ENCODE peak calls at places on chromosomes 4 and X, in seven cellular contexts. One of them, this sample, is unnamed.

GRCh38 chr4:118282692-118283091 is 70.1 kb downstream of the PRSS12 start:
- DNase-seq in testis: no peak
- DNase-seq in stomach: no peak
- DNase-seq in body of pancreas: peak
- DNase-seq in H54: no peak
- DNase-seq in thyroid gland: no peak
- DNase-seq in heart left ventricle: no peak
- DNase-seq in this sample: no peak

GRCh38 chrX:150856101-150856500 is 42.4 kb downstream of the CD99L2 start:
- DNase-seq in heart left ventricle: no peak
- DNase-seq in testis: no peak
- DNase-seq in body of pancreas: no peak
- DNase-seq in H54: no peak
- DNase-seq in stomach: no peak
- DNase-seq in thyroid gland: no peak
- DNase-seq in this sample: no peak

GRCh38 chrX:144219035-144219434 is 335.2 kb downstream of the UBE2NL start:
- DNase-seq in body of pancreas: peak
- DNase-seq in thyroid gland: peak
- DNase-seq in H54: peak
- DNase-seq in stomach: peak
- DNase-seq in heart left ventricle: no peak
- DNase-seq in testis: no peak
- DNase-seq in this sample: no peak

GRCh38 chrX:130840345-130840744 is 62.7 kb downstream of the ENOX2 start:
- DNase-seq in testis: no peak
- DNase-seq in H54: no peak
- DNase-seq in body of pancreas: no peak
- DNase-seq in stomach: no peak
- DNase-seq in heart left ventricle: no peak
- DNase-seq in thyroid gland: no peak
- DNase-seq in this sample: no peak

GRCh38 chrX:72634321-72634720 is 61.7 kb upstream of the HDAC8 start:
- DNase-seq in testis: no peak
- DNase-seq in H54: no peak
- DNase-seq in thyroid gland: no peak
- DNase-seq in heart left ventricle: no peak
- DNase-seq in stomach: no peak
- DNase-seq in body of pancreas: no peak
- DNase-seq in this sample: no peak

GRCh38 chr4:29390921-29391320 is 1329.2 kb upstream of the PCDH7 start:
- DNase-seq in testis: no peak
- DNase-seq in H54: no peak
- DNase-seq in thyroid gland: no peak
- DNase-seq in heart left ventricle: no peak
- DNase-seq in stomach: no peak
- DNase-seq in body of pancreas: no peak
- DNase-seq in this sample: no peak

GRCh38 chr4:140094701-140095420 is 59.1 kb downstream of the MAML3 start:
- DNase-seq in thyroid gland: peak
- DNase-seq in body of pancreas: peak
- DNase-seq in heart left ventricle: peak
- DNase-seq in H54: no peak
- DNase-seq in stomach: peak
- DNase-seq in testis: peak
- DNase-seq in this sample: peak

GRCh38 chrX:46298821-46299220 is 246.4 kb downstream of the ZNF674 start:
- DNase-seq in testis: no peak
- DNase-seq in heart left ventricle: no peak
- DNase-seq in body of pancreas: no peak
- DNase-seq in H54: no peak
- DNase-seq in thyroid gland: no peak
- DNase-seq in stomach: no peak
- DNase-seq in this sample: no peak

GRCh38 chrX:57905141-57905540 is 5.1 kb downstream of the ZXDA start:
- DNase-seq in testis: no peak
- DNase-seq in stomach: no peak
- DNase-seq in body of pancreas: no peak
- DNase-seq in thyroid gland: no peak
- DNase-seq in H54: no peak
- DNase-seq in heart left ventricle: no peak
- DNase-seq in this sample: no peak

GRCh38 chr4:56907489-56908205 is at the start of gene REST:
- DNase-seq in heart left ventricle: peak
- DNase-seq in thyroid gland: peak
- DNase-seq in body of pancreas: peak
- DNase-seq in stomach: peak
- DNase-seq in H54: peak
- DNase-seq in testis: peak
- DNase-seq in this sample: peak

GRCh38 chr4:124135409-124135813 is 577.1 kb downstream of the ANKRD50 start:
- DNase-seq in thyroid gland: no peak
- DNase-seq in body of pancreas: no peak
- DNase-seq in H54: no peak
- DNase-seq in testis: no peak
- DNase-seq in heart left ventricle: no peak
- DNase-seq in stomach: no peak
- DNase-seq in this sample: no peak

GRCh38 chr4:2083826-2084160 is 24.7 kb downstream of the NAT8L start:
- DNase-seq in H54: no peak
- DNase-seq in thyroid gland: no peak
- DNase-seq in heart left ventricle: no peak
- DNase-seq in testis: peak
- DNase-seq in stomach: peak
- DNase-seq in body of pancreas: no peak
- DNase-seq in this sample: no peak

GRCh38 chr4:1192091-1192492 is 19.7 kb upstream of the SPON2 start:
- DNase-seq in heart left ventricle: peak
- DNase-seq in body of pancreas: peak
- DNase-seq in thyroid gland: peak
- DNase-seq in stomach: peak
- DNase-seq in H54: peak
- DNase-seq in testis: peak
- DNase-seq in this sample: peak

GRCh38 chr4:7429069-7429416 is 5.7 kb downstream of the PSAPL1 start:
- DNase-seq in thyroid gland: no peak
- DNase-seq in heart left ventricle: peak
- DNase-seq in stomach: peak
- DNase-seq in H54: no peak
- DNase-seq in testis: no peak
- DNase-seq in body of pancreas: no peak
- DNase-seq in this sample: no peak

GRCh38 chr4:175651701-175652100 is 160.4 kb downstream of the GPM6A start:
- DNase-seq in testis: no peak
- DNase-seq in H54: no peak
- DNase-seq in body of pancreas: no peak
- DNase-seq in thyroid gland: no peak
- DNase-seq in heart left ventricle: no peak
- DNase-seq in stomach: no peak
- DNase-seq in this sample: no peak

GRCh38 chr4:153207561-153207960 is 3.3 kb downstream of the TRIM2 start:
- DNase-seq in body of pancreas: peak
- DNase-seq in H54: no peak
- DNase-seq in testis: peak
- DNase-seq in stomach: peak
- DNase-seq in thyroid gland: peak
- DNase-seq in heart left ventricle: peak
- DNase-seq in this sample: peak

GRCh38 chr4:150960818-150961217 is 54.3 kb downstream of the LRBA start:
- DNase-seq in heart left ventricle: no peak
- DNase-seq in H54: no peak
- DNase-seq in testis: peak
- DNase-seq in thyroid gland: no peak
- DNase-seq in body of pancreas: no peak
- DNase-seq in stomach: peak
- DNase-seq in this sample: no peak

GRCh38 chr4:83629945-83630684 is 94.2 kb downstream of the GPAT3 start:
- DNase-seq in heart left ventricle: peak
- DNase-seq in testis: no peak
- DNase-seq in thyroid gland: peak
- DNase-seq in H54: no peak
- DNase-seq in body of pancreas: peak
- DNase-seq in stomach: peak
- DNase-seq in this sample: peak

GRCh38 chr4:184937030-184937710 is 81.1 kb upstream of the HELT start:
- DNase-seq in heart left ventricle: no peak
- DNase-seq in H54: no peak
- DNase-seq in thyroid gland: no peak
- DNase-seq in body of pancreas: peak
- DNase-seq in stomach: no peak
- DNase-seq in testis: no peak
- DNase-seq in this sample: no peak

GRCh38 chr4:93199492-93199891 is 629.1 kb upstream of the ATOH1 start:
- DNase-seq in H54: peak
- DNase-seq in body of pancreas: peak
- DNase-seq in stomach: no peak
- DNase-seq in testis: no peak
- DNase-seq in heart left ventricle: no peak
- DNase-seq in thyroid gland: peak
- DNase-seq in this sample: no peak

GRCh38 chrX:72105436-72105835 is 26.3 kb downstream of the RTL5 start:
- DNase-seq in stomach: no peak
- DNase-seq in heart left ventricle: no peak
- DNase-seq in body of pancreas: no peak
- DNase-seq in testis: no peak
- DNase-seq in H54: no peak
- DNase-seq in thyroid gland: no peak
- DNase-seq in this sample: no peak

GRCh38 chr4:1978226-1978625 is 30.5 kb downstream of the NELFA start:
- DNase-seq in thyroid gland: no peak
- DNase-seq in H54: no peak
- DNase-seq in testis: no peak
- DNase-seq in heart left ventricle: no peak
- DNase-seq in stomach: no peak
- DNase-seq in body of pancreas: no peak
- DNase-seq in this sample: no peak

DNA sequence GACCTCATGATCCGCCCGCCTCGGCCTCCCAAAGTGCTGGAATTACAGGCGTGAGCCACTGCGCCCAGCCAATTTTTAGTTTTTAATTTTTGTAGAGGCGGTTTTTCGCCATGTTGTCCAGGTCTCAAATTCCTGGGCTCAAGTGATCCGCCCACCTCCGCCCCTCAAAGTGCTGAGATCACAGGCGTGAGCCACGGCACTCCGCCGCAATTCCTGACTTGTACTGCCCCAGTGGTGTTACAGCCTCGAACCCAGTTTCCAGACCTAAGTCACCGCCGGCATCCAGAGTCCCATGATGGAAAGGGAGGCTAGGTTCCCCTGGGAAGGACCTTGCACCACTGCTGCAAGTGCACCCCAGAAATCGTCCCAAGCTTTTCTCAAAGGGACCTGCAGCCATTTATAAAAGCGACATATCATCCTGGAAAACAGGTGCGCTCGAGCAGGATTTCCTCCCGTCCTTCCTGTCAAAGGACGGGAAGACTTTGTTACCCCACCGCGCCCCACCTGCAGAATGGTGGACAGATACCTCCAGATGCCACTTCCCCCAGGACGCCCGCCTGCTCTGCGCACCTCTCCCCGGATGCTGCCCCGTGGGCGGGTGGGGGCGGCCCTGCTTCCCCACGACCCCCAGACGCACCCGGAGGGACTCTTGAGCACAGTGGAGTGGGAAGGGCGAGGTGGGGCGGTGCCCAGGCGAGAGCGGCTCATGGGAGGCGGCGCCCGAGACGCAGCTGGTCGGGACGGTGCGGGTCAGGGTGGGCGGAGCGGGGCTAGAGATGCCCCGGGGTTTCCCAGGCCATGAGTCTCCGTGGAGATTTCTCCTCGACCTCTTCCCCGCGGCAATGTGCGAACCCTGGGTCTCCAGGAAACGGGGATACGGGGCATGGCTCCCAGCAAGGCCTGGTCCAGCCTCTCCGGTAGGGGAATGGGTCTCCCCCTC is 959 bp upstream of the RPL10 start:
- DNase-seq in heart left ventricle: peak
- DNase-seq in H54: no peak
- DNase-seq in thyroid gland: peak
- DNase-seq in testis: peak
- DNase-seq in stomach: peak
- DNase-seq in body of pancreas: peak
- DNase-seq in this sample: peak
- TF ChIP-seq POLR2A in heart left ventricle: no peak
- TF ChIP-seq POLR2A in H54: no peak
- TF ChIP-seq POLR2A in thyroid gland: peak
- TF ChIP-seq POLR2A in testis: no peak
- TF ChIP-seq POLR2A in stomach: no peak
- TF ChIP-seq POLR2A in body of pancreas: peak
- TF ChIP-seq POLR2A in this sample: no peak

DNA sequence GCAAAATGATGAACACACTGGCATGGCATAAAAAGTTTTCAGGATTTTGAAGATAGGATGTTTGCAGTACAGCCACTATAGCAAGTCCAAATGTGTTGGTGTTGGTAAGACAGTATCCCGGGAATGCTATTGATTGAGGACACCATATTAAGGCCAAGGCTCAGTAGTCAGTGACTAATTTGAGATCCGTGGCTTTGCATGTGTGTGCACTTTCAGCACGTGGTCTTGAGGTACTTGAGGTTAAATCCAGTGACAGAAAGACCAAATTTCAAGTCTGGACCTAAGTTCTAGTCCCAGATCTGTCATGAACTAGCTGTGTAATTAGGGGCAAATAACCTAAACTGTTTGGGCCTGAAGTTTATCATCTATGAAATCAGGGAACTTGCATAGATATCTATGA is 76.5 kb upstream of the ETNPPL start:
- DNase-seq in testis: no peak
- DNase-seq in thyroid gland: no peak
- DNase-seq in H54: no peak
- DNase-seq in stomach: no peak
- DNase-seq in heart left ventricle: no peak
- DNase-seq in body of pancreas: no peak
- DNase-seq in this sample: no peak
- TF ChIP-seq POLR2A in testis: no peak
- TF ChIP-seq POLR2A in thyroid gland: no peak
- TF ChIP-seq POLR2A in H54: no peak
- TF ChIP-seq POLR2A in stomach: no peak
- TF ChIP-seq POLR2A in heart left ventricle: no peak
- TF ChIP-seq POLR2A in body of pancreas: no peak
- TF ChIP-seq POLR2A in this sample: no peak

DNA sequence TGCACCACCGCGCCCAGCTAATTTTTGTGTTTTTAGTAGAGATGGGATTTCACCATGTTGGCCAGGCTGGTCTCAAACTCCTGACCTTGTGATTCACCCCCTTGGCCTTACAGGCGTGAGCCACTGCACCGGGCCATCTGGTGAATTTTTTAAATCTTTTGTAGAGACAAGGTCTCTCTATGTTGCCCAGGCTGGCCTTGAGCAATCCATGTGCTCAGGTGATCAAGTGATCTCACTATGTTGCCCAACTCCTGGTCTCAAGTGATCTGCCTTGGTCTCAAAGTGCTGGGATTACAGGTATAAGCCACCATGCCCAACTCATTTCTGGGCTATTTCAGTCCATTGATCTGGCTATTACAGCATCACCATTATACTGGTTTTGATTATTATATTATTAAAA is 22.2 kb upstream of the GALNT7 start:
- DNase-seq in thyroid gland: no peak
- DNase-seq in heart left ventricle: no peak
- DNase-seq in H54: no peak
- DNase-seq in testis: no peak
- DNase-seq in body of pancreas: no peak
- DNase-seq in stomach: no peak
- DNase-seq in this sample: no peak
- TF ChIP-seq POLR2A in thyroid gland: no peak
- TF ChIP-seq POLR2A in heart left ventricle: no peak
- TF ChIP-seq POLR2A in H54: no peak
- TF ChIP-seq POLR2A in testis: no peak
- TF ChIP-seq POLR2A in body of pancreas: no peak
- TF ChIP-seq POLR2A in stomach: no peak
- TF ChIP-seq POLR2A in this sample: no peak

GRCh38 chr4:22515145-22515887 is 550 bp downstream of the ADGRA3 start:
- DNase-seq in H54: peak
- DNase-seq in stomach: peak
- DNase-seq in heart left ventricle: peak
- DNase-seq in body of pancreas: peak
- DNase-seq in testis: peak
- DNase-seq in thyroid gland: peak
- DNase-seq in this sample: peak
- TF ChIP-seq POLR2A in H54: no peak
- TF ChIP-seq POLR2A in stomach: no peak
- TF ChIP-seq POLR2A in heart left ventricle: no peak
- TF ChIP-seq POLR2A in body of pancreas: peak
- TF ChIP-seq POLR2A in testis: no peak
- TF ChIP-seq POLR2A in thyroid gland: no peak
- TF ChIP-seq POLR2A in this sample: peak